ENCODE peak calls at places on chromosomes 7 and 10, in seven cellular contexts. H, C, Z, I, E, V and O are unnamed samples.

GRCh38 chr10:61100882-61101281 is 156.9 kb upstream of the RHOBTB1 start:
- DNase-seq in H (no peak), C (no peak), Z (no peak), I (no peak), E (no peak), V (no peak), O (no peak)

GRCh38 chr7:79877874-79878465 is 256.7 kb upstream of the GNAI1 start:
- DNase-seq in H (no peak), C (no peak), Z (no peak), I (no peak), E (no peak), V (no peak), O (no peak)

GRCh38 chr7:116708248-116708647 is 36.3 kb downstream of the MET start:
- DNase-seq in H (no peak), C (no peak), Z (peak; percentile 27), I (no peak), E (no peak), V (no peak), O (no peak)

GRCh38 chr10:126842836-126843235 is 62.4 kb upstream of the DOCK1 start:
- DNase-seq in H (no peak), C (no peak), Z (no peak), I (no peak), E (no peak), V (no peak), O (no peak)

GRCh38 chr7:13109201-13109600 is 421.8 kb downstream of the ARL4A start:
- DNase-seq in H (no peak), C (no peak), Z (no peak), I (no peak), E (no peak), V (no peak), O (no peak)

GRCh38 chr7:1124816-1125602 is 35.0 kb downstream of the ZFAND2A start:
- DNase-seq in H (no peak), C (peak; percentile 28), Z (peak; percentile 17), I (peak; percentile 55), E (no peak), V (no peak), O (no peak)

GRCh38 chr7:87083865-87084519 is 24.5 kb upstream of the ELAPOR2 start:
- DNase-seq in H (no peak), C (peak; percentile 36), Z (no peak), I (no peak), E (no peak), V (no peak), O (no peak)

GRCh38 chr10:89053555-89053954 is 63.0 kb downstream of the FAS start:
- DNase-seq in H (no peak), C (no peak), Z (no peak), I (no peak), E (no peak), V (no peak), O (peak; percentile 58)

GRCh38 chr7:28068811-28069216 is 111.8 kb downstream of the JAZF1 start:
- DNase-seq in H (no peak), C (peak; percentile 24), Z (peak; percentile 40), I (no peak), E (no peak), V (no peak), O (no peak)

GRCh38 chr7:46493196-46493595 is 572.1 kb upstream of the IGFBP3 start:
- DNase-seq in H (no peak), C (peak; percentile 10), Z (no peak), I (no peak), E (no peak), V (no peak), O (no peak)

GRCh38 chr10:228366-228765 is 93.1 kb downstream of the ZMYND11 start:
- DNase-seq in H (no peak), C (peak; percentile 48), Z (no peak), I (no peak), E (no peak), V (no peak), O (no peak)

GRCh38 chr10:122974034-122974433 is 6.2 kb upstream of the PSTK start:
- DNase-seq in H (no peak), C (no peak), Z (peak; percentile 11), I (no peak), E (no peak), V (no peak), O (no peak)

GRCh38 chr7:77453531-77453930 is 37.4 kb upstream of the GSAP start:
- DNase-seq in H (no peak), C (peak; percentile 52), Z (peak; percentile 77), I (no peak), E (no peak), V (no peak), O (no peak)

GRCh38 chr10:121658611-121659010 is 60.4 kb upstream of the FGFR2 start:
- DNase-seq in H (no peak), C (peak; percentile 63), Z (no peak), I (no peak), E (no peak), V (no peak), O (no peak)

GRCh38 chr10:48981310-48981907 is 41.8 kb upstream of the LRRC18 start:
- DNase-seq in H (peak; percentile 13), C (peak; percentile 28), Z (peak; percentile 40), I (peak; percentile 77), E (peak; percentile 31), V (peak; percentile 69), O (no peak)

GRCh38 chr7:131173148-131173890 is 154.4 kb upstream of the MKLN1 start:
- DNase-seq in H (no peak), C (peak; percentile 33), Z (no peak), I (no peak), E (no peak), V (no peak), O (no peak)

GRCh38 chr10:13627459-13628310 is 40.9 kb downstream of the PRPF18 start:
- DNase-seq in H (no peak), C (peak; percentile 29), Z (no peak), I (no peak), E (no peak), V (no peak), O (no peak)

GRCh38 chr7:24980695-24981543 is 941 bp upstream of the OSBPL3 start:
- DNase-seq in H (no peak), C (peak; percentile 60), Z (peak; percentile 74), I (peak; percentile 49), E (peak; percentile 22), V (no peak), O (no peak)

GRCh38 chr10:6788191-6788590 is 208.1 kb upstream of the PRKCQ start:
- DNase-seq in H (no peak), C (no peak), Z (no peak), I (no peak), E (no peak), V (no peak), O (no peak)

GRCh38 chr7:254337-255037 is 35.5 kb upstream of the FOXL3 start:
- DNase-seq in H (no peak), C (no peak), Z (no peak), I (peak; percentile 27), E (no peak), V (no peak), O (peak; percentile 9)

GRCh38 chr10:88080213-88080612 is 216.8 kb downstream of the PTEN start:
- DNase-seq in H (no peak), C (no peak), Z (peak; percentile 72), I (no peak), E (no peak), V (no peak), O (no peak)

GRCh38 chr10:99395750-99396445 is 34.5 kb downstream of the GOT1 start:
- DNase-seq in H (peak; percentile 32), C (peak; percentile 76), Z (peak; percentile 58), I (peak; percentile 74), E (no peak), V (no peak), O (no peak)

GRCh38 chr10:84337199-84337598 is 8.8 kb downstream of the CCSER2 start:
- DNase-seq in H (no peak), C (peak; percentile 56), Z (peak; percentile 71), I (no peak), E (no peak), V (no peak), O (no peak)

GRCh38 chr10:51892965-51893658 is 193.7 kb upstream of the CSTF2T start:
- DNase-seq in H (no peak), C (peak; percentile 34), Z (peak; percentile 35), I (no peak), E (no peak), V (no peak), O (no peak)

GRCh38 chr10:116690356-116691078 is 51.8 kb downstream of the HSPA12A start:
- DNase-seq in H (no peak), C (peak; percentile 18), Z (peak; percentile 39), I (no peak), E (peak; percentile 53), V (no peak), O (peak; percentile 63)

GRCh38 chr10:51082857-51083256 is 8.6 kb downstream of the PRKG1 start:
- DNase-seq in H (no peak), C (no peak), Z (no peak), I (no peak), E (no peak), V (no peak), O (no peak)

GRCh38 chr10:12716042-12716441 is 285.5 kb downstream of the CCDC3 start:
- DNase-seq in H (no peak), C (no peak), Z (no peak), I (no peak), E (no peak), V (no peak), O (no peak)

GRCh38 chr10:69057261-69057950 is 30.5 kb upstream of the SRGN start:
- DNase-seq in H (no peak), C (no peak), Z (no peak), I (peak; percentile 74), E (no peak), V (no peak), O (peak; percentile 62)
- TF ChIP-seq CTCF in H (no peak), C (no peak), Z (no peak), I (no peak), E (no peak), V (no peak), O (no peak)

GRCh38 chr7:148535227-148535626 is 55.3 kb upstream of the C7orf33 start:
- DNase-seq in H (no peak), C (peak; percentile 47), Z (no peak), I (no peak), E (peak; percentile 59), V (no peak), O (no peak)
- TF ChIP-seq CTCF in H (no peak), C (no peak), Z (no peak), I (no peak), E (no peak), V (no peak), O (no peak)

DNA sequence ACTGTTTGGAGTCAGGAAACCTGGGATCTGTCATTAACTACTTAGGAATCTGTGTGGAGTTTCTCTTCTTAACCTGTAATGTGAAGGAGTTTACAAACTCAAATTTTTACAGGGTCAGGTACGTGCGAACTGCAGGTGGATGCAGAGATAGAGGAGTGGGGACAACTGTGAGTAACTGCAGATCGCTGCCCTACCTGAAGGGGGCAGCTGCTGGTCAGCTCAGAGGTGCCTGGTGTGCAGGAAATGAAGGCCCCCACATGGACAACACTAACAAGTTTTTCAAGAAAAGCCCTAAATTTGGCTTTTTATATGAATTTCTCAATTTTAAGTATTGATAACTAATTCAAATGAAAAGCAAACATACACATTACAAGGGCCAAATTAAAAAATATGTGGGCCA is 380.0 kb downstream of the REEP3 start:
- DNase-seq in H (no peak), C (no peak), Z (no peak), I (no peak), E (no peak), V (no peak), O (no peak)
- TF ChIP-seq CTCF in H (no peak), C (no peak), Z (peak; percentile 10), I (peak; percentile 12), E (no peak), V (peak; percentile 25), O (no peak)

DNA sequence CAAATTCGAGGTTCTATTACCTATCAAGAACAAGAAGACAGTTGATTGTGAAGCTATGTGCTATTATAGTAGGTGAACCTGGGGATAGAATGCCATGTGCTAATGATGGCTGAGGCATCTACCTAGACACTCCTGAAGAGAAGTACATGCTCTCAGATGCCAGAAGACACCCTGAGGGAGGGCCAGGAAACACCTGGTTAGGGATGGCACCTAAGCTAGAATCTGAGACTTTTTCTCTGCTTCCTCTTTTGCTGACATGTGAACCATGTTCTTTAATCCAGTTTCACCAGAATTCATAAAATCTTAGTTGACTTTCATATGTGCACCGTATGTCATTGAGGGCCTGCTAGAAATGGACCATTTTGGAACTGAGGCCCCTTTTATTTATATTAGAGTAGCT is 242.8 kb downstream of the GPR158 start:
- DNase-seq in H (no peak), C (no peak), Z (no peak), I (no peak), E (no peak), V (no peak), O (no peak)
- TF ChIP-seq CTCF in H (no peak), C (no peak), Z (no peak), I (no peak), E (no peak), V (no peak), O (no peak)